ENCODE peak calls at places on chromosomes 7 and 10, in five cellular contexts. P, T, H, Y and M are unnamed samples. For H3K4me1, the result is how much of the 10 kb centered on the place peaks cover.

GRCh38 chr10:63722537-63722936 is 201.3 kb downstream of the REEP3 start:
- DNase-seq in Y (no peak), T (no peak), H (no peak), P (no peak), M (no peak)

GRCh38 chr10:70267161-70267933 is 16.5 kb downstream of the NPFFR1 start:
- DNase-seq in Y (peak), T (peak), P (peak), H (peak), M (no peak)

GRCh38 chr10:49318028-49318427 is 19.1 kb downstream of the C10orf71 start:
- DNase-seq in P (no peak), H (no peak), Y (no peak), T (no peak), M (no peak)

GRCh38 chr7:141374425-141374824 is 176.8 kb upstream of the AGK start:
- DNase-seq in Y (no peak), P (no peak), H (no peak), T (no peak), M (no peak)

GRCh38 chr7:102453319-102453718 is 11.3 kb downstream of the ALKBH4 start:
- DNase-seq in P (no peak), T (no peak), Y (no peak), H (no peak), M (no peak)

GRCh38 chr10:70786799-70787415 is 1.7 kb upstream of the TBATA start:
- DNase-seq in P (no peak), T (no peak), Y (no peak), H (no peak), M (no peak)

GRCh38 chr7:90246184-90246583 is 1.2 kb downstream of the CFAP69 start:
- DNase-seq in H (no peak), P (no peak), Y (no peak), T (no peak), M (no peak)

GRCh38 chr10:58241346-58241745 is 26.3 kb downstream of the IPMK start:
- DNase-seq in H (no peak), P (no peak), Y (no peak), T (no peak), M (no peak)

GRCh38 chr10:117743517-117743916 is 201.0 kb downstream of the EMX2 start:
- DNase-seq in T (no peak), P (no peak), H (no peak), Y (peak), M (no peak)

GRCh38 chr10:86727992-86728559 is 28.3 kb upstream of the BMPR1A start:
- DNase-seq in Y (no peak), P (no peak), H (no peak), T (no peak), M (no peak)

GRCh38 chr10:79027147-79028055 is 41.4 kb upstream of the ZMIZ1 start:
- DNase-seq in P (peak), Y (peak), H (no peak), T (no peak), M (no peak)

GRCh38 chr10:43304687-43305333 is 37.9 kb upstream of the RASGEF1A start:
- DNase-seq in H (no peak), P (peak), Y (peak), T (peak), M (peak)

GRCh38 chr10:43306899-43307298 is 40.0 kb upstream of the RASGEF1A start:
- DNase-seq in Y (no peak), P (no peak), H (no peak), T (no peak), M (no peak)

GRCh38 chr10:43304079-43304686 is 37.3 kb upstream of the RASGEF1A start:
- DNase-seq in P (no peak), T (no peak), H (no peak), Y (no peak), M (no peak)

GRCh38 chr10:43307306-43307705 is 40.4 kb upstream of the RASGEF1A start:
- DNase-seq in P (no peak), Y (no peak), T (no peak), H (no peak), M (no peak)

GRCh38 chr10:43305881-43306280 is 39.0 kb upstream of the RASGEF1A start:
- DNase-seq in H (no peak), Y (no peak), P (no peak), T (no peak), M (no peak)
- H3K4me1 ChIP-seq in H (under half), Y (under half), P (under half), T (under half), M (under half)

GRCh38 chr10:97497572-97498075 is 598 bp downstream of the MMS19 start:
- DNase-seq in Y (peak), T (peak), P (peak), H (peak), M (peak)
- TF ChIP-seq POLR2A in Y (no peak), T (peak), P (no peak), H (peak), M (no peak)

DNA sequence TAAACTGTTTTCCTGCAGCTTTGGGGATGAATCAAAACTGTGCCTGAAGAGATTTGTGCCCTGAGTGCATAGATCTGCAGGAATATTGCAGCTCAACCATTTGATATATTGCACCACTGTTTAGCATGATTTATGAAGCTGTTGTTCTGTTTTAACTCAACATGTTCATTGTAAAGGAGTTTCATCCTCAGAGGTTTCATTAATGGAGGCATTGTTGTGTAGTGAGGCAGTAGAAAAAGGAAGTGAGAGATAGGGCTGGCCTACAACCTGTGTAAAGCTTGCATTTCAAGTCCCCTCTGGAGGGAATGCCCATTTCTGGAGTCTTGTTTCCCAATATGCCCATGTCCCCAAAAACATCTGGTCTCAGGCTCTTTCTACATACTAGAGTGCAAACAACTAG is 67.5 kb downstream of the DNAJC12 start:
- DNase-seq in P (no peak), T (no peak), H (no peak), Y (no peak), M (no peak)
- H3K4me3 ChIP-seq in P (no peak), T (no peak), H (no peak), Y (no peak), M (no peak)

GRCh38 chr7:44754802-44755697 is 6.4 kb downstream of the ZMIZ2 start:
- DNase-seq in Y (no peak), H (no peak), T (no peak), P (no peak), M (no peak)
- H3K4me1 ChIP-seq in Y (under half), H (under half), T (under half), P (under half), M (under half)

DNA sequence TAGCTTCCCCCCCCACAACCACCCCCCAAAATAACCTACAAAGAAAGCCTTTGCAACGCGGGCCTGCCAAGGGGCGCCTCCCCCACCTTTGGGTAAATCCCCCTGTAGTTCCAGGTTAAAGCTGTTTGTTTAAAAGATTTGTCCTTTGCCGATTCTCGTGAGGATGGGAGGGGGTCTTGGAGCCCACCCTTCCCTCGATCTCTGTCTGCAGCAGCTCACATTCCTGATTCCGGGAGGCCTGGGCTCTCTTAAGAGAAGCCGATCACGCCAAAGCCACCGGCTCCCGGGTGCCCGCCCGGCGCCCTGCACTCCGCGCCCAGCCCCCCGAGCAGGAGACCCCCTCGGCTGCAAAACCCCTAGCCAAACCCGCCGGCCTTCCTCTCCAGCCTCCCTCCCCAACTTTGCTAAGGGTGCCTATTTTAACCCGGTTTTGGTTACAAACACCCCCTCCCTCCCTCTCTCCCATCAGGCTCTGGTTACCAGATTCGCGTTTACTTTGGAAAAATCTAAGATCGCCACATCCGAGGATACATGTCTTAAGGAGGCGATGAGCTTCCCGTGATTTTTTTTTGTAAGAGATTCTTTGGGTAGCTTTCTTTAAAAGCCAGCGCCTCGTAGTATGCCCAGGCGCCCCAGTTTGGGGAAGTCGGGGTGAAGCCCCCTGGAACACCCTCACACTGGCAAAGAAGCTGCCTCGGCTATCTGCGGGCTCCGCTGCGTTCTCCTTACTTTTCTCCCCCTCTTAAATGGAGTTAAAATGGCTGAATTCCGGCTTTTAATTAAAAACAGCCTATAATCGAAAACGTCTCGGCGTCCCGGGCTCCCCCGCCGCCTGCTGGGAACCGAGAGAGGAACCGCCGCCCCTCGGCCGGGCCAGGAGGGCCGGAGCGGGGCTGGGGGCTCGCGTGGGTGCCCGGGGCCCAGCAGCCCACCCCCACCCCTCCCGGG is 1.0 kb downstream of the TNRC18 start:
- DNase-seq in Y (no peak), T (peak), P (peak), H (no peak), M (peak)
- TF ChIP-seq POLR2A in Y (no peak), T (no peak), P (no peak), H (no peak), M (no peak)

GRCh38 chr7:128833148-128833938 is 3.1 kb downstream of the FLNC start:
- DNase-seq in T (no peak), Y (no peak), P (no peak), H (no peak), M (peak)
- H3K4me3 ChIP-seq in T (no peak), Y (no peak), P (no peak), H (no peak), M (no peak)

GRCh38 chr10:119378737-119379067 is 163.8 kb downstream of the RGS10 start:
- DNase-seq in P (no peak), T (no peak), Y (no peak), H (no peak), M (peak)

GRCh38 chr10:119383174-119383856 is 159.2 kb downstream of the RGS10 start:
- DNase-seq in P (no peak), Y (no peak), T (no peak), H (no peak), M (peak)

GRCh38 chr10:119377431-119377830 is 165.1 kb downstream of the RGS10 start:
- DNase-seq in T (no peak), P (no peak), Y (no peak), H (no peak), M (no peak)

GRCh38 chr10:119377905-119378736 is 164.4 kb downstream of the RGS10 start:
- DNase-seq in T (no peak), P (no peak), H (no peak), Y (no peak), M (no peak)

DNA sequence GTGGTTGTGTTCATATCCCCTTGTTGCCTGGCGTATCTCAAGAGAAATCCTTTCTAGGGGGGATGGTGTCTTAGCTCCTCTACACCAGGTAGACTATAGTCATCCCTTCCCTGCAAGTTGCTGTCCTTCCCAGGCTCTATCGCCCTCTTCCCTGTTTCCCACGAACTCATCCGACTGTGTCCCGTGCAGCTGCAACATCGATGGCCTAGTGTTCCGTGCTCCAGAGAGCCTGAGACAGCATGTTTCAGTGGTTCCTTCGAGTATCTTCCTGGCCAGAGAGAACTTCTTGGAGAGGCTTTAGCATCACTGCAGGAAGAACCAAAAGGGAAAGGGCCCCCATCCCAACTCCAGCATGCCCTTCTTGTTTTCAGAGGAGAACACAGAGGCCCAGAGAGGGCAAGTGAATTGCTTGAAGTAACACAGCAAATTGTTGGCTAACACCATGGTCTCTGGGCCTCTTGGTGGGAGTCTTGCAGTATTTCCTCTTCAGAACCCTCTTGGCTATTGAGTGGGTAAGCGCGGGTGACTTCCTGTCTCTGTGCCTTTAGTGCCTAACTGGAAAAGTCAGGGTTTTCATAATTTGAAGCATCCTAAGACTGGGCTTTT is 162.9 kb downstream of the RGS10 start:
- DNase-seq in Y (no peak), T (no peak), P (no peak), H (no peak), M (no peak)
- H3K4me1 ChIP-seq in Y (under half), T (under half), P (under half), H (under half), M (under half)